ENCODE peak calls at places on chromosomes 3 and 15, in eight cellular contexts. One of them, this sample, is unnamed.

GRCh38 chr15:64474846-64475245 is 14.5 kb downstream of the ZNF609 start:
- DNase-seq in left cardiac atrium: no peak
- DNase-seq in neural crest cell: no peak
- DNase-seq in GM04503: no peak
- DNase-seq in AG10803: no peak
- DNase-seq in activated T-cell treated with anti-CD3 and anti-CD28 coated beads for 24 hours: no peak
- DNase-seq in fibroblast of lung: no peak
- DNase-seq in activated T-helper 1 cell treated with anti-CD3 and anti-CD28 coated beads, Interleukin-2, amount 50 U/mL, for 16 hours: no peak
- DNase-seq in this sample: no peak

GRCh38 chr3:163935411-163935810 is 1142.9 kb downstream of the SI start:
- DNase-seq in left cardiac atrium: no peak
- DNase-seq in neural crest cell: no peak
- DNase-seq in GM04503: no peak
- DNase-seq in AG10803: no peak
- DNase-seq in activated T-cell treated with anti-CD3 and anti-CD28 coated beads for 24 hours: no peak
- DNase-seq in fibroblast of lung: no peak
- DNase-seq in activated T-helper 1 cell treated with anti-CD3 and anti-CD28 coated beads, Interleukin-2, amount 50 U/mL, for 16 hours: no peak
- DNase-seq in this sample: no peak

GRCh38 chr15:78098131-78098755 is 5.9 kb downstream of the SH2D7 start:
- DNase-seq in left cardiac atrium: peak
- DNase-seq in neural crest cell: no peak
- DNase-seq in GM04503: no peak
- DNase-seq in AG10803: no peak
- DNase-seq in activated T-cell treated with anti-CD3 and anti-CD28 coated beads for 24 hours: no peak
- DNase-seq in fibroblast of lung: no peak
- DNase-seq in activated T-helper 1 cell treated with anti-CD3 and anti-CD28 coated beads, Interleukin-2, amount 50 U/mL, for 16 hours: no peak
- DNase-seq in this sample: no peak

GRCh38 chr3:183427206-183428139 is 946 bp downstream of the MCF2L2 start:
- DNase-seq in left cardiac atrium: no peak
- DNase-seq in neural crest cell: no peak
- DNase-seq in GM04503: no peak
- DNase-seq in AG10803: no peak
- DNase-seq in activated T-cell treated with anti-CD3 and anti-CD28 coated beads for 24 hours: no peak
- DNase-seq in fibroblast of lung: no peak
- DNase-seq in activated T-helper 1 cell treated with anti-CD3 and anti-CD28 coated beads, Interleukin-2, amount 50 U/mL, for 16 hours: no peak
- DNase-seq in this sample: no peak

GRCh38 chr3:139564290-139564861 is 24.8 kb upstream of the RBP1 start:
- DNase-seq in left cardiac atrium: no peak
- DNase-seq in neural crest cell: no peak
- DNase-seq in GM04503: no peak
- DNase-seq in AG10803: no peak
- DNase-seq in activated T-cell treated with anti-CD3 and anti-CD28 coated beads for 24 hours: no peak
- DNase-seq in fibroblast of lung: peak
- DNase-seq in activated T-helper 1 cell treated with anti-CD3 and anti-CD28 coated beads, Interleukin-2, amount 50 U/mL, for 16 hours: no peak
- DNase-seq in this sample: peak

GRCh38 chr3:158642005-158642404 is 2.3 kb upstream of the GFM1 start:
- DNase-seq in left cardiac atrium: no peak
- DNase-seq in neural crest cell: no peak
- DNase-seq in GM04503: no peak
- DNase-seq in AG10803: no peak
- DNase-seq in activated T-cell treated with anti-CD3 and anti-CD28 coated beads for 24 hours: no peak
- DNase-seq in fibroblast of lung: no peak
- DNase-seq in activated T-helper 1 cell treated with anti-CD3 and anti-CD28 coated beads, Interleukin-2, amount 50 U/mL, for 16 hours: no peak
- DNase-seq in this sample: no peak

GRCh38 chr3:124429129-124429815 is 301.0 kb upstream of the UMPS start:
- DNase-seq in left cardiac atrium: no peak
- DNase-seq in neural crest cell: no peak
- DNase-seq in GM04503: peak
- DNase-seq in AG10803: peak
- DNase-seq in activated T-cell treated with anti-CD3 and anti-CD28 coated beads for 24 hours: no peak
- DNase-seq in fibroblast of lung: peak
- DNase-seq in activated T-helper 1 cell treated with anti-CD3 and anti-CD28 coated beads, Interleukin-2, amount 50 U/mL, for 16 hours: no peak
- DNase-seq in this sample: peak

GRCh38 chr3:49813497-49814174 is at the start of gene UBA7:
- DNase-seq in left cardiac atrium: peak
- DNase-seq in neural crest cell: no peak
- DNase-seq in GM04503: no peak
- DNase-seq in AG10803: peak
- DNase-seq in activated T-cell treated with anti-CD3 and anti-CD28 coated beads for 24 hours: no peak
- DNase-seq in fibroblast of lung: peak
- DNase-seq in activated T-helper 1 cell treated with anti-CD3 and anti-CD28 coated beads, Interleukin-2, amount 50 U/mL, for 16 hours: no peak
- DNase-seq in this sample: peak

GRCh38 chr15:54256190-54256589 is 277.9 kb downstream of the UNC13C start:
- DNase-seq in left cardiac atrium: no peak
- DNase-seq in neural crest cell: no peak
- DNase-seq in GM04503: no peak
- DNase-seq in AG10803: no peak
- DNase-seq in activated T-cell treated with anti-CD3 and anti-CD28 coated beads for 24 hours: no peak
- DNase-seq in fibroblast of lung: no peak
- DNase-seq in activated T-helper 1 cell treated with anti-CD3 and anti-CD28 coated beads, Interleukin-2, amount 50 U/mL, for 16 hours: no peak
- DNase-seq in this sample: no peak

GRCh38 chr15:91116379-91117067 is 16.5 kb downstream of the SV2B start:
- DNase-seq in left cardiac atrium: no peak
- DNase-seq in neural crest cell: no peak
- DNase-seq in GM04503: no peak
- DNase-seq in AG10803: no peak
- DNase-seq in activated T-cell treated with anti-CD3 and anti-CD28 coated beads for 24 hours: no peak
- DNase-seq in fibroblast of lung: no peak
- DNase-seq in activated T-helper 1 cell treated with anti-CD3 and anti-CD28 coated beads, Interleukin-2, amount 50 U/mL, for 16 hours: no peak
- DNase-seq in this sample: no peak

GRCh38 chr3:188507244-188507720 is 353.3 kb downstream of the LPP start:
- DNase-seq in left cardiac atrium: no peak
- DNase-seq in neural crest cell: no peak
- DNase-seq in GM04503: peak
- DNase-seq in AG10803: peak
- DNase-seq in activated T-cell treated with anti-CD3 and anti-CD28 coated beads for 24 hours: no peak
- DNase-seq in fibroblast of lung: peak
- DNase-seq in activated T-helper 1 cell treated with anti-CD3 and anti-CD28 coated beads, Interleukin-2, amount 50 U/mL, for 16 hours: no peak
- DNase-seq in this sample: peak

GRCh38 chr3:182248349-182248880 is 536.7 kb downstream of the SOX2 start:
- DNase-seq in left cardiac atrium: no peak
- DNase-seq in neural crest cell: no peak
- DNase-seq in GM04503: no peak
- DNase-seq in AG10803: no peak
- DNase-seq in activated T-cell treated with anti-CD3 and anti-CD28 coated beads for 24 hours: no peak
- DNase-seq in fibroblast of lung: no peak
- DNase-seq in activated T-helper 1 cell treated with anti-CD3 and anti-CD28 coated beads, Interleukin-2, amount 50 U/mL, for 16 hours: no peak
- DNase-seq in this sample: peak

GRCh38 chr15:58616171-58616570 is 133.3 kb downstream of the ADAM10 start:
- DNase-seq in left cardiac atrium: no peak
- DNase-seq in neural crest cell: no peak
- DNase-seq in GM04503: no peak
- DNase-seq in AG10803: peak
- DNase-seq in activated T-cell treated with anti-CD3 and anti-CD28 coated beads for 24 hours: no peak
- DNase-seq in fibroblast of lung: no peak
- DNase-seq in activated T-helper 1 cell treated with anti-CD3 and anti-CD28 coated beads, Interleukin-2, amount 50 U/mL, for 16 hours: no peak
- DNase-seq in this sample: no peak

GRCh38 chr15:79901958-79902357 is 5.1 kb upstream of the MTHFS start:
- DNase-seq in left cardiac atrium: no peak
- DNase-seq in neural crest cell: no peak
- DNase-seq in GM04503: no peak
- DNase-seq in AG10803: no peak
- DNase-seq in activated T-cell treated with anti-CD3 and anti-CD28 coated beads for 24 hours: no peak
- DNase-seq in fibroblast of lung: no peak
- DNase-seq in activated T-helper 1 cell treated with anti-CD3 and anti-CD28 coated beads, Interleukin-2, amount 50 U/mL, for 16 hours: no peak
- DNase-seq in this sample: no peak

GRCh38 chr15:88648357-88649214 is 9.8 kb downstream of the ISG20 start:
- DNase-seq in left cardiac atrium: peak
- DNase-seq in neural crest cell: no peak
- DNase-seq in GM04503: no peak
- DNase-seq in AG10803: peak
- DNase-seq in activated T-cell treated with anti-CD3 and anti-CD28 coated beads for 24 hours: no peak
- DNase-seq in fibroblast of lung: peak
- DNase-seq in activated T-helper 1 cell treated with anti-CD3 and anti-CD28 coated beads, Interleukin-2, amount 50 U/mL, for 16 hours: no peak
- DNase-seq in this sample: no peak

GRCh38 chr15:74432968-74433591 is 678 bp downstream of the SEMA7A start:
- DNase-seq in left cardiac atrium: no peak
- DNase-seq in neural crest cell: no peak
- DNase-seq in GM04503: no peak
- DNase-seq in AG10803: peak
- DNase-seq in activated T-cell treated with anti-CD3 and anti-CD28 coated beads for 24 hours: no peak
- DNase-seq in fibroblast of lung: no peak
- DNase-seq in activated T-helper 1 cell treated with anti-CD3 and anti-CD28 coated beads, Interleukin-2, amount 50 U/mL, for 16 hours: no peak
- DNase-seq in this sample: no peak

GRCh38 chr3:170809975-170810357 is 60.0 kb downstream of the RPL22L1 start:
- DNase-seq in left cardiac atrium: no peak
- DNase-seq in neural crest cell: no peak
- DNase-seq in GM04503: no peak
- DNase-seq in AG10803: peak
- DNase-seq in activated T-cell treated with anti-CD3 and anti-CD28 coated beads for 24 hours: no peak
- DNase-seq in fibroblast of lung: peak
- DNase-seq in activated T-helper 1 cell treated with anti-CD3 and anti-CD28 coated beads, Interleukin-2, amount 50 U/mL, for 16 hours: no peak
- DNase-seq in this sample: peak

GRCh38 chr3:184694266-184694665 is 17.6 kb downstream of the MAGEF1 start:
- DNase-seq in left cardiac atrium: no peak
- DNase-seq in neural crest cell: no peak
- DNase-seq in GM04503: no peak
- DNase-seq in AG10803: no peak
- DNase-seq in activated T-cell treated with anti-CD3 and anti-CD28 coated beads for 24 hours: no peak
- DNase-seq in fibroblast of lung: no peak
- DNase-seq in activated T-helper 1 cell treated with anti-CD3 and anti-CD28 coated beads, Interleukin-2, amount 50 U/mL, for 16 hours: no peak
- DNase-seq in this sample: no peak

GRCh38 chr3:174186339-174186984 is 672.7 kb upstream of the NAALADL2 start:
- DNase-seq in left cardiac atrium: no peak
- DNase-seq in neural crest cell: no peak
- DNase-seq in GM04503: no peak
- DNase-seq in AG10803: no peak
- DNase-seq in activated T-cell treated with anti-CD3 and anti-CD28 coated beads for 24 hours: no peak
- DNase-seq in fibroblast of lung: no peak
- DNase-seq in activated T-helper 1 cell treated with anti-CD3 and anti-CD28 coated beads, Interleukin-2, amount 50 U/mL, for 16 hours: no peak
- DNase-seq in this sample: no peak

GRCh38 chr3:78879516-78879860 is 888.3 kb downstream of the ROBO1 start:
- DNase-seq in left cardiac atrium: no peak
- DNase-seq in neural crest cell: no peak
- DNase-seq in GM04503: no peak
- DNase-seq in AG10803: no peak
- DNase-seq in activated T-cell treated with anti-CD3 and anti-CD28 coated beads for 24 hours: no peak
- DNase-seq in fibroblast of lung: no peak
- DNase-seq in activated T-helper 1 cell treated with anti-CD3 and anti-CD28 coated beads, Interleukin-2, amount 50 U/mL, for 16 hours: no peak
- DNase-seq in this sample: no peak

GRCh38 chr3:64023187-64023860 is at the start of gene PSMD6:
- DNase-seq in left cardiac atrium: peak
- DNase-seq in neural crest cell: peak
- DNase-seq in GM04503: no peak
- DNase-seq in AG10803: peak
- DNase-seq in activated T-cell treated with anti-CD3 and anti-CD28 coated beads for 24 hours: peak
- DNase-seq in fibroblast of lung: peak
- DNase-seq in activated T-helper 1 cell treated with anti-CD3 and anti-CD28 coated beads, Interleukin-2, amount 50 U/mL, for 16 hours: peak
- DNase-seq in this sample: peak

GRCh38 chr15:82312611-82313349 is 36.5 kb downstream of the GOLGA6L10 start:
- DNase-seq in left cardiac atrium: no peak
- DNase-seq in neural crest cell: no peak
- DNase-seq in GM04503: peak
- DNase-seq in AG10803: peak
- DNase-seq in activated T-cell treated with anti-CD3 and anti-CD28 coated beads for 24 hours: no peak
- DNase-seq in fibroblast of lung: peak
- DNase-seq in activated T-helper 1 cell treated with anti-CD3 and anti-CD28 coated beads, Interleukin-2, amount 50 U/mL, for 16 hours: no peak
- DNase-seq in this sample: peak

GRCh38 chr3:89098173-89098572 is 9.2 kb upstream of the EPHA3 start:
- DNase-seq in left cardiac atrium: no peak
- DNase-seq in neural crest cell: no peak
- DNase-seq in GM04503: no peak
- DNase-seq in AG10803: peak
- DNase-seq in activated T-cell treated with anti-CD3 and anti-CD28 coated beads for 24 hours: no peak
- DNase-seq in fibroblast of lung: no peak
- DNase-seq in activated T-helper 1 cell treated with anti-CD3 and anti-CD28 coated beads, Interleukin-2, amount 50 U/mL, for 16 hours: no peak
- DNase-seq in this sample: no peak

GRCh38 chr15:87816811-87817210 is 439.7 kb downstream of the NTRK3 start:
- DNase-seq in left cardiac atrium: no peak
- DNase-seq in neural crest cell: no peak
- DNase-seq in GM04503: peak
- DNase-seq in AG10803: peak
- DNase-seq in activated T-cell treated with anti-CD3 and anti-CD28 coated beads for 24 hours: no peak
- DNase-seq in fibroblast of lung: peak
- DNase-seq in activated T-helper 1 cell treated with anti-CD3 and anti-CD28 coated beads, Interleukin-2, amount 50 U/mL, for 16 hours: no peak
- DNase-seq in this sample: peak

GRCh38 chr15:100501095-100501494 is 27.7 kb downstream of the CERS3 start:
- DNase-seq in left cardiac atrium: no peak
- DNase-seq in neural crest cell: no peak
- DNase-seq in GM04503: no peak
- DNase-seq in AG10803: no peak
- DNase-seq in activated T-cell treated with anti-CD3 and anti-CD28 coated beads for 24 hours: no peak
- DNase-seq in fibroblast of lung: no peak
- DNase-seq in activated T-helper 1 cell treated with anti-CD3 and anti-CD28 coated beads, Interleukin-2, amount 50 U/mL, for 16 hours: no peak
- DNase-seq in this sample: no peak

GRCh38 chr3:143627336-143627735 is 220.9 kb downstream of the SLC9A9 start:
- DNase-seq in left cardiac atrium: no peak
- DNase-seq in neural crest cell: no peak
- DNase-seq in GM04503: no peak
- DNase-seq in AG10803: peak
- DNase-seq in activated T-cell treated with anti-CD3 and anti-CD28 coated beads for 24 hours: no peak
- DNase-seq in fibroblast of lung: peak
- DNase-seq in activated T-helper 1 cell treated with anti-CD3 and anti-CD28 coated beads, Interleukin-2, amount 50 U/mL, for 16 hours: no peak
- DNase-seq in this sample: peak

GRCh38 chr3:75254685-75255084 is 409.4 kb upstream of the FRG2C start:
- DNase-seq in left cardiac atrium: no peak
- DNase-seq in neural crest cell: no peak
- DNase-seq in GM04503: no peak
- DNase-seq in AG10803: no peak
- DNase-seq in activated T-cell treated with anti-CD3 and anti-CD28 coated beads for 24 hours: no peak
- DNase-seq in fibroblast of lung: no peak
- DNase-seq in activated T-helper 1 cell treated with anti-CD3 and anti-CD28 coated beads, Interleukin-2, amount 50 U/mL, for 16 hours: no peak
- DNase-seq in this sample: no peak

GRCh38 chr3:184168363-184169120 is 6.1 kb upstream of the AP2M1 start:
- DNase-seq in left cardiac atrium: no peak
- DNase-seq in neural crest cell: no peak
- DNase-seq in GM04503: no peak
- DNase-seq in AG10803: peak
- DNase-seq in activated T-cell treated with anti-CD3 and anti-CD28 coated beads for 24 hours: no peak
- DNase-seq in fibroblast of lung: peak
- DNase-seq in activated T-helper 1 cell treated with anti-CD3 and anti-CD28 coated beads, Interleukin-2, amount 50 U/mL, for 16 hours: no peak
- DNase-seq in this sample: peak

GRCh38 chr15:35583863-35584528 is 38.0 kb upstream of the DPH6 start:
- DNase-seq in left cardiac atrium: no peak
- DNase-seq in neural crest cell: no peak
- DNase-seq in GM04503: peak
- DNase-seq in AG10803: peak
- DNase-seq in activated T-cell treated with anti-CD3 and anti-CD28 coated beads for 24 hours: no peak
- DNase-seq in fibroblast of lung: peak
- DNase-seq in activated T-helper 1 cell treated with anti-CD3 and anti-CD28 coated beads, Interleukin-2, amount 50 U/mL, for 16 hours: no peak
- DNase-seq in this sample: no peak

GRCh38 chr3:127121850-127122249 is 71.1 kb upstream of the PRR23E start:
- DNase-seq in left cardiac atrium: no peak
- DNase-seq in neural crest cell: no peak
- DNase-seq in GM04503: no peak
- DNase-seq in AG10803: no peak
- DNase-seq in activated T-cell treated with anti-CD3 and anti-CD28 coated beads for 24 hours: no peak
- DNase-seq in fibroblast of lung: no peak
- DNase-seq in activated T-helper 1 cell treated with anti-CD3 and anti-CD28 coated beads, Interleukin-2, amount 50 U/mL, for 16 hours: no peak
- DNase-seq in this sample: no peak

GRCh38 chr3:81245505-81245904 is 515.9 kb downstream of the GBE1 start:
- DNase-seq in left cardiac atrium: no peak
- DNase-seq in neural crest cell: no peak
- DNase-seq in GM04503: no peak
- DNase-seq in AG10803: no peak
- DNase-seq in activated T-cell treated with anti-CD3 and anti-CD28 coated beads for 24 hours: no peak
- DNase-seq in fibroblast of lung: no peak
- DNase-seq in activated T-helper 1 cell treated with anti-CD3 and anti-CD28 coated beads, Interleukin-2, amount 50 U/mL, for 16 hours: no peak
- DNase-seq in this sample: no peak

GRCh38 chr3:155158361-155159037 is 78.4 kb downstream of the MME start:
- DNase-seq in left cardiac atrium: no peak
- DNase-seq in neural crest cell: no peak
- DNase-seq in GM04503: no peak
- DNase-seq in AG10803: no peak
- DNase-seq in activated T-cell treated with anti-CD3 and anti-CD28 coated beads for 24 hours: no peak
- DNase-seq in fibroblast of lung: peak
- DNase-seq in activated T-helper 1 cell treated with anti-CD3 and anti-CD28 coated beads, Interleukin-2, amount 50 U/mL, for 16 hours: no peak
- DNase-seq in this sample: peak

GRCh38 chr3:72960812-72961518 is 35.6 kb upstream of the PPP4R2 start:
- DNase-seq in left cardiac atrium: peak
- DNase-seq in neural crest cell: no peak
- DNase-seq in GM04503: no peak
- DNase-seq in AG10803: peak
- DNase-seq in activated T-cell treated with anti-CD3 and anti-CD28 coated beads for 24 hours: no peak
- DNase-seq in fibroblast of lung: peak
- DNase-seq in activated T-helper 1 cell treated with anti-CD3 and anti-CD28 coated beads, Interleukin-2, amount 50 U/mL, for 16 hours: no peak
- DNase-seq in this sample: peak

GRCh38 chr3:48157215-48157840 is 30.9 kb downstream of the CDC25A start:
- DNase-seq in left cardiac atrium: no peak
- DNase-seq in neural crest cell: no peak
- DNase-seq in GM04503: no peak
- DNase-seq in AG10803: no peak
- DNase-seq in activated T-cell treated with anti-CD3 and anti-CD28 coated beads for 24 hours: no peak
- DNase-seq in fibroblast of lung: no peak
- DNase-seq in activated T-helper 1 cell treated with anti-CD3 and anti-CD28 coated beads, Interleukin-2, amount 50 U/mL, for 16 hours: no peak
- DNase-seq in this sample: no peak